ENCODE peak calls at places on chromosomes 4 and X, in five cellular contexts. One of them, this sample, is unnamed.

GRCh38 chr4:66430856-66431255 is 760.6 kb upstream of the EPHA5 start:
- DNase-seq in mammary epithelial cell: no peak
- DNase-seq in DND-41: no peak
- DNase-seq in mesenchymal stem cell: peak; percentile 27
- DNase-seq in GM23248: no peak
- DNase-seq in this sample: no peak

GRCh38 chr4:174538876-174539250 is 16.6 kb upstream of the HPGD start:
- DNase-seq in mammary epithelial cell: peak; percentile 91
- DNase-seq in DND-41: no peak
- DNase-seq in mesenchymal stem cell: no peak
- DNase-seq in GM23248: no peak
- DNase-seq in this sample: no peak

GRCh38 chrX:14997271-14997670 is 124.0 kb downstream of the MOSPD2 start:
- DNase-seq in mammary epithelial cell: no peak
- DNase-seq in DND-41: no peak
- DNase-seq in mesenchymal stem cell: no peak
- DNase-seq in GM23248: no peak
- DNase-seq in this sample: no peak

GRCh38 chrX:150478496-150479492 is 89.6 kb upstream of the MTM1 start:
- DNase-seq in mammary epithelial cell: no peak
- DNase-seq in DND-41: no peak
- DNase-seq in mesenchymal stem cell: no peak
- DNase-seq in GM23248: no peak
- DNase-seq in this sample: no peak

GRCh38 chrX:15405846-15406245 is 21.6 kb upstream of the VEGFD start:
- DNase-seq in mammary epithelial cell: no peak
- DNase-seq in DND-41: no peak
- DNase-seq in mesenchymal stem cell: peak; percentile 1
- DNase-seq in GM23248: peak; percentile 12
- DNase-seq in this sample: no peak

GRCh38 chrX:38192007-38192625 is 28.6 kb downstream of the SRPX start:
- DNase-seq in mammary epithelial cell: no peak
- DNase-seq in DND-41: peak; percentile 3
- DNase-seq in mesenchymal stem cell: no peak
- DNase-seq in GM23248: peak; percentile 46
- DNase-seq in this sample: no peak

GRCh38 chr4:26294904-26295303 is 25.9 kb upstream of the RBPJ start:
- DNase-seq in mammary epithelial cell: no peak
- DNase-seq in DND-41: no peak
- DNase-seq in mesenchymal stem cell: no peak
- DNase-seq in GM23248: no peak
- DNase-seq in this sample: no peak

GRCh38 chrX:46636223-46636622 is 62.7 kb downstream of the CHST7 start:
- DNase-seq in mammary epithelial cell: no peak
- DNase-seq in DND-41: no peak
- DNase-seq in mesenchymal stem cell: no peak
- DNase-seq in GM23248: no peak
- DNase-seq in this sample: no peak

GRCh38 chrX:74923942-74924448 is 1.3 kb downstream of the NEXMIF start:
- DNase-seq in mammary epithelial cell: no peak
- DNase-seq in DND-41: no peak
- DNase-seq in mesenchymal stem cell: no peak
- DNase-seq in GM23248: peak; percentile 1
- DNase-seq in this sample: peak; percentile 71

GRCh38 chrX:54825716-54826428 is 18.3 kb downstream of the MAGED2 start:
- DNase-seq in mammary epithelial cell: peak; percentile 65
- DNase-seq in DND-41: no peak
- DNase-seq in mesenchymal stem cell: no peak
- DNase-seq in GM23248: peak; percentile 26
- DNase-seq in this sample: no peak

GRCh38 chr4:31236635-31237173 is 516.5 kb downstream of the PCDH7 start:
- DNase-seq in mammary epithelial cell: no peak
- DNase-seq in DND-41: no peak
- DNase-seq in mesenchymal stem cell: no peak
- DNase-seq in GM23248: no peak
- DNase-seq in this sample: no peak

GRCh38 chrX:10243056-10243455 is 86.3 kb downstream of the CLCN4 start:
- DNase-seq in mammary epithelial cell: no peak
- DNase-seq in DND-41: no peak
- DNase-seq in mesenchymal stem cell: no peak
- DNase-seq in GM23248: no peak
- DNase-seq in this sample: no peak

GRCh38 chr4:186781032-186781917 is 57.6 kb upstream of the FAT1 start:
- DNase-seq in mammary epithelial cell: peak; percentile 93
- DNase-seq in DND-41: no peak
- DNase-seq in mesenchymal stem cell: peak; percentile 72
- DNase-seq in GM23248: peak; percentile 57
- DNase-seq in this sample: no peak

GRCh38 chr4:76729460-76729859 is 168.5 kb downstream of the SOWAHB start:
- DNase-seq in mammary epithelial cell: no peak
- DNase-seq in DND-41: no peak
- DNase-seq in mesenchymal stem cell: peak; percentile 41
- DNase-seq in GM23248: no peak
- DNase-seq in this sample: no peak
- H3K9ac ChIP-seq in mammary epithelial cell: no peak overlapping the region
- H3K9ac ChIP-seq in DND-41: no peak overlapping the region
- H3K9ac ChIP-seq in mesenchymal stem cell: no peak overlapping the region
- H3K9ac ChIP-seq in GM23248: peak overlapping the region; percentile 11
- H3K9ac ChIP-seq in this sample: no peak overlapping the region

GRCh38 chrX:119189115-119189514 is 47.0 kb upstream of the PGRMC1 start:
- DNase-seq in mammary epithelial cell: no peak
- DNase-seq in DND-41: no peak
- DNase-seq in mesenchymal stem cell: no peak
- DNase-seq in GM23248: no peak
- DNase-seq in this sample: no peak

GRCh38 chrX:119190736-119191282 is 45.3 kb upstream of the PGRMC1 start:
- DNase-seq in mammary epithelial cell: no peak
- DNase-seq in DND-41: no peak
- DNase-seq in mesenchymal stem cell: no peak
- DNase-seq in GM23248: peak; percentile 78
- DNase-seq in this sample: no peak

GRCh38 chrX:119189586-119189985 is 46.5 kb upstream of the PGRMC1 start:
- DNase-seq in mammary epithelial cell: no peak
- DNase-seq in DND-41: no peak
- DNase-seq in mesenchymal stem cell: peak; percentile 1
- DNase-seq in GM23248: peak; percentile 76
- DNase-seq in this sample: peak; percentile 74

GRCh38 chrX:119187298-119187697 is 48.8 kb upstream of the PGRMC1 start:
- DNase-seq in mammary epithelial cell: no peak
- DNase-seq in DND-41: no peak
- DNase-seq in mesenchymal stem cell: no peak
- DNase-seq in GM23248: no peak
- DNase-seq in this sample: no peak

GRCh38 chrX:119190251-119190651 is 45.8 kb upstream of the PGRMC1 start:
- DNase-seq in mammary epithelial cell: no peak
- DNase-seq in DND-41: no peak
- DNase-seq in mesenchymal stem cell: no peak
- DNase-seq in GM23248: peak; percentile 37
- DNase-seq in this sample: peak; percentile 69
- H3K27ac ChIP-seq in mammary epithelial cell: no peak overlapping the region
- H3K27ac ChIP-seq in DND-41: no peak overlapping the region
- H3K27ac ChIP-seq in mesenchymal stem cell: no peak overlapping the region
- H3K27ac ChIP-seq in GM23248: peak overlapping the region; percentile 18
- H3K27ac ChIP-seq in this sample: no peak overlapping the region

DNA sequence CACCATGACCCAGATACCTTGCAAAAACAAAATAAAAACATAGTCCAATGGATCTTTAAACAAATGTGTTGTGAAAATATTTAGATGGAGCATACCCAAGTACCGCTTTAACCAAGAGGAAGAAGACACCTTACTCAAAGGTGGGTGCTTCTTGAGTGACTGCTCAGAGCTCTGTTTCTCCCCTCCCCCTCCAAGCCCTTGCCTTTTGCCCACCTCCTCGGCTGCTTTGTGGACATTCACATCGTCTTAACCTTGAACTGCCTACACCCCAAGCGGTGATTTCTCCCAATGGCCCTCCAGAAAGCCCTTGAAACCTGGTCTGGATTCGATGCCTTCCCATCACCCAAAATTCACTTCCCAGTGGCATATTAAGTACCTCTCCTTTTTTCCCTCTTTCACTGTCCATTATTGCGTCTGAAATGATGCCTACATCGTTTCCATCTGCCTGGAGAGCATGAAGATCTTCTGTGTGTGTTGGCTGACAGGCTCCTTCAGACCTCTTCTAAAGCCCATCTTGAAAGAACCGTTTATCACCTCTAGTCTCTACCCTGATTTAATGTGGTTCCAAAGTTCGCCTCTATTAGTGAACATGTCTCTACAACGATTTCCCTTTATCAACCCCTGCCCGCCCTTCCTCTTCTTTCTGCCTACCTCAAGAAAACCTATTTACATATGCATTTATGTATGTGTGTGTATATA is 965 bp downstream of the GPRIN3 start:
- DNase-seq in mammary epithelial cell: no peak
- DNase-seq in DND-41: no peak
- DNase-seq in mesenchymal stem cell: no peak
- DNase-seq in GM23248: no peak
- DNase-seq in this sample: no peak
- H3K9ac ChIP-seq in mammary epithelial cell: no peak overlapping the region
- H3K9ac ChIP-seq in DND-41: no peak overlapping the region
- H3K9ac ChIP-seq in mesenchymal stem cell: no peak overlapping the region
- H3K9ac ChIP-seq in GM23248: no peak overlapping the region
- H3K9ac ChIP-seq in this sample: peak overlapping the region; percentile 77

DNA sequence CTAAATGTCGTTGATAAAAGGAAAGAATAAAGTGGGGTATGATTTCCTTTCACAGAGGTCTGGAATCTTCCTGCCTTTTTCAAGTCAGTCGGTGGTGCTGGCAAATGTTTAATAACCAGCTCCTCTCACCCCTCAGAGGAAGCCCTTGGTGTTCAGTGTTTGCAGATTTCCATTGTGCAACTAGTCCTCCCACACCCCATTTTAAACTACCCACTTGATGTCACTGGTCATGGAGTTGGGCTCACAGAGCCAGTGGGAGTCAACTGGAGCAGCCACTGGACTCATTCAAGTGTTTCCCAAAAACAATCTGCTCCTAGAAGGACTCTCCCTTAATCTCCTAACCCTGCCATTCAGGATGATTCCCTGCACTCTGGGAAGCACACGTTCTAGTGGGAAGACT is 149.2 kb downstream of the PTTG2 start:
- DNase-seq in mammary epithelial cell: no peak
- DNase-seq in DND-41: no peak
- DNase-seq in mesenchymal stem cell: no peak
- DNase-seq in GM23248: no peak
- DNase-seq in this sample: no peak
- H3K27ac ChIP-seq in mammary epithelial cell: no peak overlapping the region
- H3K27ac ChIP-seq in DND-41: no peak overlapping the region
- H3K27ac ChIP-seq in mesenchymal stem cell: no peak overlapping the region
- H3K27ac ChIP-seq in GM23248: no peak overlapping the region
- H3K27ac ChIP-seq in this sample: no peak overlapping the region

GRCh38 chr4:4502694-4503311 is 39.0 kb downstream of the STX18 start:
- DNase-seq in mammary epithelial cell: no peak
- DNase-seq in DND-41: peak; percentile 66
- DNase-seq in mesenchymal stem cell: peak; percentile 62
- DNase-seq in GM23248: peak; percentile 79
- DNase-seq in this sample: no peak
- H3K9ac ChIP-seq in mammary epithelial cell: no peak overlapping the region
- H3K9ac ChIP-seq in DND-41: peak overlapping the region; percentile 47
- H3K9ac ChIP-seq in mesenchymal stem cell: no peak overlapping the region
- H3K9ac ChIP-seq in GM23248: peak overlapping the region; percentile 71
- H3K9ac ChIP-seq in this sample: no peak overlapping the region